ENCODE peak calls at places on chromosomes 4 and X, in four cellular contexts. One of them, this sample, is unnamed.

GRCh38 chr4:140092094-140092820 is 61.7 kb downstream of the MAML3 start:
- DNase-seq in AG10803: no peak
- DNase-seq in pancreas: peak; percentile 69
- DNase-seq in NCI-H187: peak; percentile 84
- DNase-seq in this sample: peak; percentile 92

GRCh38 chr4:85257817-85258216 is 217.1 kb upstream of the ARHGAP24 start:
- DNase-seq in pancreas: no peak
- DNase-seq in AG10803: no peak
- DNase-seq in NCI-H187: no peak
- DNase-seq in this sample: no peak

GRCh38 chrX:47190445-47191269 is 3.0 kb upstream of the UBA1 start:
- DNase-seq in pancreas: peak; percentile 86
- DNase-seq in AG10803: peak; percentile 94
- DNase-seq in NCI-H187: peak; percentile 66
- DNase-seq in this sample: peak; percentile 88

GRCh38 chrX:9493936-9494335 is 29.1 kb downstream of the TBL1X start:
- DNase-seq in NCI-H187: no peak
- DNase-seq in AG10803: no peak
- DNase-seq in pancreas: no peak
- DNase-seq in this sample: no peak

GRCh38 chr4:66704243-66704642 is 841.1 kb downstream of the CENPC start:
- DNase-seq in AG10803: no peak
- DNase-seq in pancreas: no peak
- DNase-seq in NCI-H187: no peak
- DNase-seq in this sample: no peak

GRCh38 chr4:171880136-171880535 is 66.9 kb downstream of the GALNTL6 start:
- DNase-seq in AG10803: peak; percentile 90
- DNase-seq in NCI-H187: no peak
- DNase-seq in pancreas: no peak
- DNase-seq in this sample: no peak

GRCh38 chrX:20477836-20478532 is 211.3 kb upstream of the RPS6KA3 start:
- DNase-seq in NCI-H187: peak; percentile 69
- DNase-seq in AG10803: no peak
- DNase-seq in pancreas: peak; percentile 56
- DNase-seq in this sample: peak; percentile 79

GRCh38 chr4:122584517-122584916 is 36.3 kb downstream of the IL21 start:
- DNase-seq in NCI-H187: no peak
- DNase-seq in AG10803: peak; percentile 84
- DNase-seq in pancreas: no peak
- DNase-seq in this sample: no peak

GRCh38 chr4:144174401-144175067 is 34.0 kb upstream of the GYPA start:
- DNase-seq in pancreas: no peak
- DNase-seq in NCI-H187: peak; percentile 0
- DNase-seq in AG10803: peak; percentile 60
- DNase-seq in this sample: peak; percentile 58

GRCh38 chr4:181958435-181958834 is 284.8 kb upstream of the TENM3 start:
- DNase-seq in AG10803: peak; percentile 81
- DNase-seq in NCI-H187: no peak
- DNase-seq in pancreas: no peak
- DNase-seq in this sample: no peak

GRCh38 chrX:42241421-42241820 is 318.1 kb upstream of the CASK start:
- DNase-seq in pancreas: no peak
- DNase-seq in AG10803: peak; percentile 5
- DNase-seq in NCI-H187: no peak
- DNase-seq in this sample: no peak

GRCh38 chrX:51144828-51145442 is 187.7 kb upstream of the NUDT10 start:
- DNase-seq in AG10803: peak; percentile 15
- DNase-seq in pancreas: no peak
- DNase-seq in NCI-H187: no peak
- DNase-seq in this sample: peak; percentile 1

This sample was measured in COR-L47.